ENCODE peak calls at places on chromosome 22, in five cellular contexts. One of them, this sample, is unnamed.

GRCh38 chr22:23675502-23676415 is 15.1 kb upstream of the RGL4 start:
- DNase-seq in heart left ventricle: no peak
- DNase-seq in adipocyte: no peak
- DNase-seq in AG08396: no peak
- DNase-seq in iPS-NIHi11: no peak
- DNase-seq in this sample: no peak

GRCh38 chr22:38950527-38951111 is 6.8 kb upstream of the APOBEC3A start:
- DNase-seq in heart left ventricle: no peak
- DNase-seq in adipocyte: no peak
- DNase-seq in AG08396: no peak
- DNase-seq in iPS-NIHi11: no peak
- DNase-seq in this sample: no peak

GRCh38 chr22:32650553-32651345 is 150.8 kb upstream of the TIMP3 start:
- DNase-seq in heart left ventricle: no peak
- DNase-seq in adipocyte: no peak
- DNase-seq in AG08396: peak
- DNase-seq in iPS-NIHi11: no peak
- DNase-seq in this sample: peak

GRCh38 chr22:24289781-24290181 is 19.1 kb downstream of the SPECC1L start:
- DNase-seq in heart left ventricle: no peak
- DNase-seq in adipocyte: peak
- DNase-seq in AG08396: no peak
- DNase-seq in iPS-NIHi11: no peak
- DNase-seq in this sample: peak

GRCh38 chr22:42286205-42286604 is 15.8 kb upstream of the TCF20 start:
- DNase-seq in heart left ventricle: no peak
- DNase-seq in adipocyte: no peak
- DNase-seq in AG08396: no peak
- DNase-seq in iPS-NIHi11: no peak
- DNase-seq in this sample: no peak

GRCh38 chr22:36986242-36986821 is 32.9 kb downstream of the TST start:
- DNase-seq in heart left ventricle: no peak
- DNase-seq in adipocyte: no peak
- DNase-seq in AG08396: no peak
- DNase-seq in iPS-NIHi11: peak
- DNase-seq in this sample: no peak

GRCh38 chr22:24445481-24446290 is 18.3 kb downstream of the ADORA2A start:
- DNase-seq in heart left ventricle: no peak
- DNase-seq in adipocyte: no peak
- DNase-seq in AG08396: no peak
- DNase-seq in iPS-NIHi11: no peak
- DNase-seq in this sample: no peak

GRCh38 chr22:23131931-23132330 is 9.9 kb downstream of the RSPH14 start:
- DNase-seq in heart left ventricle: no peak
- DNase-seq in adipocyte: no peak
- DNase-seq in AG08396: no peak
- DNase-seq in iPS-NIHi11: no peak
- DNase-seq in this sample: no peak

GRCh38 chr22:40560551-40560950 is 76.0 kb downstream of the MRTFA start:
- DNase-seq in heart left ventricle: no peak
- DNase-seq in adipocyte: peak
- DNase-seq in AG08396: no peak
- DNase-seq in iPS-NIHi11: no peak
- DNase-seq in this sample: peak

GRCh38 chr22:22565991-22566390 is 6.9 kb upstream of the PRAME start:
- DNase-seq in heart left ventricle: no peak
- DNase-seq in adipocyte: peak
- DNase-seq in AG08396: no peak
- DNase-seq in iPS-NIHi11: no peak
- DNase-seq in this sample: no peak

GRCh38 chr22:42562282-42562681 is 8.5 kb downstream of the SERHL2 start:
- DNase-seq in heart left ventricle: no peak
- DNase-seq in adipocyte: no peak
- DNase-seq in AG08396: no peak
- DNase-seq in iPS-NIHi11: no peak
- DNase-seq in this sample: no peak

GRCh38 chr22:30459206-30460052 is 12.4 kb downstream of the SEC14L3 start:
- DNase-seq in heart left ventricle: no peak
- DNase-seq in adipocyte: peak
- DNase-seq in AG08396: peak
- DNase-seq in iPS-NIHi11: peak
- DNase-seq in this sample: no peak

GRCh38 chr22:35258144-35258988 is 1.1 kb downstream of the HMGXB4 start:
- DNase-seq in heart left ventricle: no peak
- DNase-seq in adipocyte: peak
- DNase-seq in AG08396: peak
- DNase-seq in iPS-NIHi11: peak
- DNase-seq in this sample: peak

GRCh38 chr22:29370556-29370955 is 17.8 kb downstream of the AP1B1 start:
- DNase-seq in heart left ventricle: no peak
- DNase-seq in adipocyte: no peak
- DNase-seq in AG08396: no peak
- DNase-seq in iPS-NIHi11: peak
- DNase-seq in this sample: no peak

GRCh38 chr22:39703890-39704658 is 133.5 kb downstream of the CACNA1I start:
- DNase-seq in heart left ventricle: peak
- DNase-seq in adipocyte: no peak
- DNase-seq in AG08396: no peak
- DNase-seq in iPS-NIHi11: no peak
- DNase-seq in this sample: no peak